ENCODE peak calls at places on chromosomes 1 and 21, in six cellular contexts. One of them, this sample, is unnamed. For H3F3A, the result is how much of the 10 kb centered on the place peaks cover.

GRCh38 chr1:164695956-164696665 is 137.1 kb downstream of the PBX1 start:
- DNase-seq in PC-3: peak
- DNase-seq in GM23338: no peak
- DNase-seq in GM23248: peak
- DNase-seq in neural progenitor cell: no peak
- DNase-seq in MM.1S: no peak
- DNase-seq in this sample: no peak

GRCh38 chr1:95223110-95223509 is 10.9 kb upstream of the RWDD3 start:
- DNase-seq in PC-3: peak
- DNase-seq in GM23338: no peak
- DNase-seq in GM23248: peak
- DNase-seq in neural progenitor cell: peak
- DNase-seq in MM.1S: no peak
- DNase-seq in this sample: no peak

GRCh38 chr1:109938556-109938955 is 27.9 kb downstream of the CSF1 start:
- DNase-seq in PC-3: no peak
- DNase-seq in GM23338: no peak
- DNase-seq in GM23248: no peak
- DNase-seq in neural progenitor cell: no peak
- DNase-seq in MM.1S: no peak
- DNase-seq in this sample: no peak

GRCh38 chr1:202860744-202861419 is 28.1 kb downstream of the RABIF start:
- DNase-seq in PC-3: peak
- DNase-seq in GM23338: peak
- DNase-seq in GM23248: peak
- DNase-seq in neural progenitor cell: peak
- DNase-seq in MM.1S: no peak
- DNase-seq in this sample: peak

GRCh38 chr1:206736878-206737728 is 33.5 kb upstream of the IL19 start:
- DNase-seq in PC-3: no peak
- DNase-seq in GM23338: no peak
- DNase-seq in GM23248: no peak
- DNase-seq in neural progenitor cell: no peak
- DNase-seq in MM.1S: no peak
- DNase-seq in this sample: no peak

GRCh38 chr1:59249738-59250137 is 47.2 kb upstream of the FGGY start:
- DNase-seq in PC-3: no peak
- DNase-seq in GM23338: no peak
- DNase-seq in GM23248: no peak
- DNase-seq in neural progenitor cell: no peak
- DNase-seq in MM.1S: no peak
- DNase-seq in this sample: no peak

GRCh38 chr21:17925900-17926299 is 106.7 kb upstream of the C21orf91 start:
- DNase-seq in PC-3: peak
- DNase-seq in GM23338: peak
- DNase-seq in GM23248: peak
- DNase-seq in neural progenitor cell: peak
- DNase-seq in MM.1S: peak
- DNase-seq in this sample: no peak

GRCh38 chr1:79259390-79260336 is 253.1 kb upstream of the ADGRL4 start:
- DNase-seq in PC-3: peak
- DNase-seq in GM23338: peak
- DNase-seq in GM23248: peak
- DNase-seq in neural progenitor cell: peak
- DNase-seq in MM.1S: peak
- DNase-seq in this sample: no peak

GRCh38 chr21:41834926-41835663 is 44.0 kb downstream of the PRDM15 start:
- DNase-seq in PC-3: no peak
- DNase-seq in GM23338: no peak
- DNase-seq in GM23248: no peak
- DNase-seq in neural progenitor cell: no peak
- DNase-seq in MM.1S: no peak
- DNase-seq in this sample: no peak

GRCh38 chr21:41832230-41833137 is 46.7 kb downstream of the PRDM15 start:
- DNase-seq in PC-3: peak
- DNase-seq in GM23338: no peak
- DNase-seq in GM23248: no peak
- DNase-seq in neural progenitor cell: no peak
- DNase-seq in MM.1S: peak
- DNase-seq in this sample: no peak

GRCh38 chr21:41833138-41834115 is 45.7 kb downstream of the PRDM15 start:
- DNase-seq in PC-3: no peak
- DNase-seq in GM23338: no peak
- DNase-seq in GM23248: no peak
- DNase-seq in neural progenitor cell: no peak
- DNase-seq in MM.1S: peak
- DNase-seq in this sample: no peak

GRCh38 chr21:41835711-41836154 is 43.4 kb downstream of the PRDM15 start:
- DNase-seq in PC-3: no peak
- DNase-seq in GM23338: no peak
- DNase-seq in GM23248: no peak
- DNase-seq in neural progenitor cell: no peak
- DNase-seq in MM.1S: no peak
- DNase-seq in this sample: no peak

GRCh38 chr21:41834252-41834925 is 44.8 kb downstream of the PRDM15 start:
- DNase-seq in PC-3: no peak
- DNase-seq in GM23338: no peak
- DNase-seq in GM23248: no peak
- DNase-seq in neural progenitor cell: no peak
- DNase-seq in MM.1S: peak
- DNase-seq in this sample: no peak
- H3F3A ChIP-seq in PC-3: under half
- H3F3A ChIP-seq in GM23338: under half
- H3F3A ChIP-seq in GM23248: under half
- H3F3A ChIP-seq in neural progenitor cell: under half
- H3F3A ChIP-seq in MM.1S: under half
- H3F3A ChIP-seq in this sample: under half

DNA sequence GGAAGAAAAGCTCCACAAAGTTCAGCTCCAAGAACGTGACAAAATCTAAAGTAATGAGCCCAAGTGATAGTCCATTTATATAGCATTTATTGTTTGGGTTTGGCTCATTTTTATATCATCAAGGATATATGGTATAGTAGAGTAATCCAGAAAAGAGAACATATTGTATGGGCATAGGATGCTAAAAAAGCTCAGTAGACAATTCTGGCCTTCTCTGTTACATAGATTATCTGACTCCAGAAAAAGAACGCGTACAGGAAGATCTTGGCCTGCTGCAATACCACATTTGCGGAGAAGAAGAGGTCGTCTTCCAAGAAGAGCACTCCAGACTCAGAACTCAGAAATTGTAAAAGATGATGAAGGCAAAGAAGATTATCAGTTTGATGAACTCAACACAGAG is 43.8 kb downstream of the TMED5 start:
- DNase-seq in PC-3: no peak
- DNase-seq in GM23338: no peak
- DNase-seq in GM23248: no peak
- DNase-seq in neural progenitor cell: no peak
- DNase-seq in MM.1S: no peak
- DNase-seq in this sample: no peak
- H3K4me3 ChIP-seq in PC-3: no peak
- H3K4me3 ChIP-seq in GM23338: no peak
- H3K4me3 ChIP-seq in GM23248: no peak
- H3K4me3 ChIP-seq in neural progenitor cell: no peak
- H3K4me3 ChIP-seq in MM.1S: no peak
- H3K4me3 ChIP-seq in this sample: no peak

DNA sequence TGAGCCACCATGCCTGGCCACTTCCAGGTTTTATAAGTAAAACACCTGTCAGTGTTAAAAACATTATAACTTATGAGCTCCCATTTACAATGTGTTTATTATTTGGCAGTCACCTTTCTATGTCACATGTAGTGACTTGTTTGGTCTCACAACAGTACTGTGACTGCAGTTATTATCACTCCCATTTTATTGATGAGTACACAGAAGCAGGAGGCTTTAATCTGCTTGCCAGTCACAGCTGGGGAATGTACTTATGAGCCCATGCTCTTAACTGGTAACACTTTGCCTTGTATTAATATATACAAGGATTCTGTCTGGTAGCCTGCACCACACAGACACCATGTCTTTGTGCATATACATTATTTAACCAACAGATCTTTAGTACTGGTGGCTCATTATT is 31.1 kb upstream of the BACH1 start:
- DNase-seq in PC-3: no peak
- DNase-seq in GM23338: no peak
- DNase-seq in GM23248: no peak
- DNase-seq in neural progenitor cell: no peak
- DNase-seq in MM.1S: no peak
- DNase-seq in this sample: no peak
- H3F3A ChIP-seq in PC-3: under half
- H3F3A ChIP-seq in GM23338: under half
- H3F3A ChIP-seq in GM23248: under half
- H3F3A ChIP-seq in neural progenitor cell: under half
- H3F3A ChIP-seq in MM.1S: under half
- H3F3A ChIP-seq in this sample: under half

GRCh38 chr1:193120604-193121166 is 1.1 kb upstream of the CDC73 start:
- DNase-seq in PC-3: no peak
- DNase-seq in GM23338: no peak
- DNase-seq in GM23248: no peak
- DNase-seq in neural progenitor cell: no peak
- DNase-seq in MM.1S: no peak
- DNase-seq in this sample: no peak
- H3K4me3 ChIP-seq in PC-3: peak
- H3K4me3 ChIP-seq in GM23338: peak
- H3K4me3 ChIP-seq in GM23248: peak
- H3K4me3 ChIP-seq in neural progenitor cell: peak
- H3K4me3 ChIP-seq in MM.1S: no peak
- H3K4me3 ChIP-seq in this sample: peak

DNA sequence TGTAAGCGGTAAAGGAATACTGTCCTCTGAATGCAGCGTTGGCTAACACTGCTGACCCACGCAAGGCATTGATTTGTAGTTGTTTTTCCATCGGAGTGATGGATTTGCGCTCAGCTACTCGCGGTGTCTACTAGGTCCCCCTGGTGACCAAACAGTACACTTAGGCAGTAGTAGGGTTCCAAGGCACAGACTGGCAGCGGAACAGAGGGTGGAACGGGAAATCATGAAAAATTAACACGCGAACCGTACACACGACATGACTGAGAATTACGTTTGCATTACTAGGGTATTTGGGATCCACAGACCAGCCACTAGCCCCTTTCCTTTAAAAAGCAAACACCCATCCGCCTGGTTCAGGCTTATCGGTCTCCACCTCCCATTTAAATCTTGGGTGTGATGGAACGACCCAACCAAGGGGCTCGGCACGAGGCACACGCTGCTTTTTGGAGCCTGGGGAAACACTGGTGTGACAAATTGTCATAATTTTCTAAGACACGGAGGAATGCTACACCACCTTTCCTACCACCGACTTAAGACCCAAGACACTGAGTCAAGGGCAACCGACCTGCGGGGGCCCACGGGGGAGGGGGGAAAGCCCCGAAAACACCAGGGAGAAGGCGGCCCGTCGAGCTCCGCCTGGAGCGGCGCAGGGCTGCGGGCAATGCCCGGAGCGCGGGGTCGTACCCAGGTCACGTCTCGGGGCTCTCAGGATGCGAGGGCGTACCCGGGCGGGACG is 699 bp downstream of the DIPK1A start:
- DNase-seq in PC-3: peak
- DNase-seq in GM23338: peak
- DNase-seq in GM23248: peak
- DNase-seq in neural progenitor cell: peak
- DNase-seq in MM.1S: peak
- DNase-seq in this sample: peak
- H3F3A ChIP-seq in PC-3: under half
- H3F3A ChIP-seq in GM23338: under half
- H3F3A ChIP-seq in GM23248: under half
- H3F3A ChIP-seq in neural progenitor cell: under half
- H3F3A ChIP-seq in MM.1S: under half
- H3F3A ChIP-seq in this sample: under half

This sample was measured in PC-9.